ENCODE peak calls at places on chromosomes 13 and 19, in seven cellular contexts. One of them, this sample, is unnamed. For H3K4me1, the result is how much of the 10 kb centered on the place peaks cover.

GRCh38 chr13:75139291-75139690 is 342.7 kb downstream of the TBC1D4 start:
- DNase-seq in aorta: no peak
- DNase-seq in ovary: no peak
- DNase-seq in uterus: no peak
- DNase-seq in NT2/D1: no peak
- DNase-seq in endodermal cell: no peak
- DNase-seq in lung: no peak
- DNase-seq in this sample: no peak

GRCh38 chr19:17348700-17349099 is 11.3 kb downstream of the GTPBP3 start:
- DNase-seq in lung: peak
- DNase-seq in NT2/D1: no peak
- DNase-seq in ovary: peak
- DNase-seq in aorta: peak
- DNase-seq in uterus: peak
- DNase-seq in endodermal cell: peak
- DNase-seq in this sample: peak

GRCh38 chr19:16330811-16331690 is 6.4 kb downstream of the KLF2 start:
- DNase-seq in uterus: no peak
- DNase-seq in ovary: peak
- DNase-seq in aorta: no peak
- DNase-seq in NT2/D1: no peak
- DNase-seq in endodermal cell: no peak
- DNase-seq in lung: no peak
- DNase-seq in this sample: no peak

GRCh38 chr19:3655402-3656072 is 28.9 kb upstream of the CACTIN start:
- DNase-seq in ovary: peak
- DNase-seq in NT2/D1: no peak
- DNase-seq in lung: no peak
- DNase-seq in endodermal cell: no peak
- DNase-seq in aorta: no peak
- DNase-seq in uterus: peak
- DNase-seq in this sample: no peak

GRCh38 chr13:70736622-70737317 is 628.5 kb upstream of the KLHL1 start:
- DNase-seq in endodermal cell: no peak
- DNase-seq in uterus: no peak
- DNase-seq in ovary: no peak
- DNase-seq in lung: no peak
- DNase-seq in aorta: no peak
- DNase-seq in NT2/D1: no peak
- DNase-seq in this sample: no peak

GRCh38 chr19:15354557-15355296 is 22.4 kb upstream of the BRD4 start:
- DNase-seq in ovary: no peak
- DNase-seq in uterus: no peak
- DNase-seq in endodermal cell: no peak
- DNase-seq in aorta: no peak
- DNase-seq in lung: no peak
- DNase-seq in NT2/D1: no peak
- DNase-seq in this sample: no peak

GRCh38 chr13:112733661-112734379 is 44.0 kb downstream of the ATP11A start:
- DNase-seq in ovary: no peak
- DNase-seq in NT2/D1: peak
- DNase-seq in endodermal cell: peak
- DNase-seq in lung: no peak
- DNase-seq in uterus: no peak
- DNase-seq in aorta: no peak
- DNase-seq in this sample: no peak

GRCh38 chr13:53151692-53152421 is 123.2 kb downstream of the OLFM4 start:
- DNase-seq in endodermal cell: peak
- DNase-seq in lung: no peak
- DNase-seq in aorta: no peak
- DNase-seq in ovary: peak
- DNase-seq in uterus: no peak
- DNase-seq in NT2/D1: peak
- DNase-seq in this sample: peak

GRCh38 chr13:108560092-108560491 is 69.3 kb upstream of the MYO16 start:
- DNase-seq in ovary: no peak
- DNase-seq in endodermal cell: no peak
- DNase-seq in uterus: no peak
- DNase-seq in NT2/D1: no peak
- DNase-seq in aorta: no peak
- DNase-seq in lung: no peak
- DNase-seq in this sample: no peak

GRCh38 chr13:45674908-45675307 is 27.2 kb upstream of the CBY2 start:
- DNase-seq in lung: no peak
- DNase-seq in aorta: no peak
- DNase-seq in ovary: no peak
- DNase-seq in endodermal cell: no peak
- DNase-seq in uterus: no peak
- DNase-seq in NT2/D1: peak
- DNase-seq in this sample: no peak

GRCh38 chr13:83716121-83716520 is 166.2 kb downstream of the SLITRK1 start:
- DNase-seq in ovary: no peak
- DNase-seq in NT2/D1: no peak
- DNase-seq in aorta: no peak
- DNase-seq in endodermal cell: no peak
- DNase-seq in lung: no peak
- DNase-seq in uterus: no peak
- DNase-seq in this sample: no peak

GRCh38 chr19:30074741-30075460 is 132.9 kb downstream of the URI1 start:
- DNase-seq in ovary: no peak
- DNase-seq in NT2/D1: no peak
- DNase-seq in aorta: no peak
- DNase-seq in uterus: no peak
- DNase-seq in lung: no peak
- DNase-seq in endodermal cell: peak
- DNase-seq in this sample: peak

GRCh38 chr19:44552324-44552723 is 22.8 kb upstream of the CEACAM20 start:
- DNase-seq in ovary: no peak
- DNase-seq in aorta: no peak
- DNase-seq in lung: peak
- DNase-seq in endodermal cell: peak
- DNase-seq in NT2/D1: peak
- DNase-seq in uterus: no peak
- DNase-seq in this sample: no peak

GRCh38 chr19:51263808-51264207 is 12.9 kb downstream of the SIGLECL1 start:
- DNase-seq in endodermal cell: no peak
- DNase-seq in lung: no peak
- DNase-seq in uterus: no peak
- DNase-seq in ovary: no peak
- DNase-seq in aorta: no peak
- DNase-seq in NT2/D1: no peak
- DNase-seq in this sample: no peak

GRCh38 chr19:31439270-31439573 is 90.0 kb upstream of the TSHZ3 start:
- DNase-seq in aorta: no peak
- DNase-seq in endodermal cell: no peak
- DNase-seq in lung: no peak
- DNase-seq in ovary: no peak
- DNase-seq in NT2/D1: no peak
- DNase-seq in uterus: no peak
- DNase-seq in this sample: no peak

GRCh38 chr13:95833713-95834112 is 156.8 kb downstream of the DNAJC3 start:
- DNase-seq in ovary: no peak
- DNase-seq in aorta: no peak
- DNase-seq in endodermal cell: no peak
- DNase-seq in lung: no peak
- DNase-seq in NT2/D1: no peak
- DNase-seq in uterus: no peak
- DNase-seq in this sample: no peak

GRCh38 chr19:19485161-19485997 is 30.0 kb downstream of the TSSK6 start:
- DNase-seq in aorta: no peak
- DNase-seq in uterus: no peak
- DNase-seq in lung: no peak
- DNase-seq in ovary: no peak
- DNase-seq in endodermal cell: no peak
- DNase-seq in NT2/D1: no peak
- DNase-seq in this sample: no peak

GRCh38 chr19:38039966-38040365 is 133.0 kb downstream of the SIPA1L3 start:
- DNase-seq in endodermal cell: no peak
- DNase-seq in uterus: no peak
- DNase-seq in lung: no peak
- DNase-seq in NT2/D1: no peak
- DNase-seq in aorta: no peak
- DNase-seq in ovary: no peak
- DNase-seq in this sample: no peak

GRCh38 chr13:49996951-49997895 is at the start of gene TRIM13:
- DNase-seq in aorta: peak
- DNase-seq in uterus: peak
- DNase-seq in lung: peak
- DNase-seq in NT2/D1: peak
- DNase-seq in endodermal cell: peak
- DNase-seq in ovary: peak
- DNase-seq in this sample: peak

GRCh38 chr19:10223488-10224213 is 7.5 kb downstream of the S1PR2 start:
- DNase-seq in aorta: no peak
- DNase-seq in NT2/D1: no peak
- DNase-seq in lung: no peak
- DNase-seq in uterus: no peak
- DNase-seq in endodermal cell: no peak
- DNase-seq in ovary: no peak
- DNase-seq in this sample: no peak

GRCh38 chr13:99686944-99687382 is 185.7 kb downstream of the TM9SF2 start:
- DNase-seq in lung: no peak
- DNase-seq in ovary: no peak
- DNase-seq in endodermal cell: peak
- DNase-seq in aorta: no peak
- DNase-seq in uterus: no peak
- DNase-seq in NT2/D1: peak
- DNase-seq in this sample: no peak

GRCh38 chr13:99687728-99688397 is 186.6 kb downstream of the TM9SF2 start:
- DNase-seq in aorta: no peak
- DNase-seq in lung: no peak
- DNase-seq in NT2/D1: peak
- DNase-seq in endodermal cell: peak
- DNase-seq in ovary: no peak
- DNase-seq in uterus: no peak
- DNase-seq in this sample: no peak

GRCh38 chr13:99688776-99689175 is 187.5 kb downstream of the TM9SF2 start:
- DNase-seq in aorta: no peak
- DNase-seq in endodermal cell: no peak
- DNase-seq in uterus: no peak
- DNase-seq in NT2/D1: no peak
- DNase-seq in ovary: no peak
- DNase-seq in lung: no peak
- DNase-seq in this sample: no peak

GRCh38 chr13:99689955-99690354 is 188.7 kb downstream of the TM9SF2 start:
- DNase-seq in uterus: no peak
- DNase-seq in endodermal cell: peak
- DNase-seq in lung: no peak
- DNase-seq in ovary: no peak
- DNase-seq in NT2/D1: no peak
- DNase-seq in aorta: no peak
- DNase-seq in this sample: no peak

GRCh38 chr13:99686157-99686572 is 184.9 kb downstream of the TM9SF2 start:
- DNase-seq in NT2/D1: no peak
- DNase-seq in uterus: no peak
- DNase-seq in lung: no peak
- DNase-seq in endodermal cell: peak
- DNase-seq in aorta: no peak
- DNase-seq in ovary: no peak
- DNase-seq in this sample: peak
- H3K4me1 ChIP-seq in NT2/D1: under half
- H3K4me1 ChIP-seq in uterus: under half
- H3K4me1 ChIP-seq in lung: under half
- H3K4me1 ChIP-seq in endodermal cell: under half
- H3K4me1 ChIP-seq in aorta: under half
- H3K4me1 ChIP-seq in ovary: under half
- H3K4me1 ChIP-seq in this sample: under half

GRCh38 chr19:35755160-35755549 is 1.7 kb downstream of the HSPB6 start:
- DNase-seq in uterus: no peak
- DNase-seq in aorta: no peak
- DNase-seq in NT2/D1: no peak
- DNase-seq in endodermal cell: no peak
- DNase-seq in ovary: no peak
- DNase-seq in lung: no peak
- DNase-seq in this sample: no peak
- H3K4me3 ChIP-seq in uterus: peak
- H3K4me3 ChIP-seq in aorta: no peak
- H3K4me3 ChIP-seq in NT2/D1: no peak
- H3K4me3 ChIP-seq in endodermal cell: no peak
- H3K4me3 ChIP-seq in ovary: peak
- H3K4me3 ChIP-seq in lung: no peak
- H3K4me3 ChIP-seq in this sample: no peak

DNA sequence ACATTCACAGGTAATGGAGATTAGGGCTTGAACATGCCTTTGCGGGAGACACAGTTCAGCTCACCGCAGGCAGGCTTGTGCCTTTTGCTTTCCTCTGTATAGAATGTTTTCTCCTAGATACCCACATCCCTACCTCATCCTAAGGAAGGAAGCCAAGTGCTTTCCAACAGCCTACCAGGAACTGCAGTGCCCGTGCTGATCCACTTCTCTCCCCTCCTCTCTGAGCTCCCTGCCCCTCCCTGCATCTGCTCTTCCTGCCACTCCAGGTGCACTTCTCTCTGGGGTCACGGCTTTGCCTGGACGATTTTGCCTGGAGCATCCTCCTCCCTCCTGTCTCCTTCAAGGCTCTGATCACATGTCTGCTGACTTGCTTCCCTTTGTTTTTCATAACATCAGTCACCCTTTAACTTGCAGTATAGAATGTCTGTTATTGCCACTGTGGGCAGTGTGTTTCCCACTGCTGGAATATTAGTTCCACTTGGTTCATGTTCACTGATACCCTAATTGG is 34.7 kb upstream of the IRS2 start:
- DNase-seq in endodermal cell: no peak
- DNase-seq in lung: no peak
- DNase-seq in ovary: no peak
- DNase-seq in NT2/D1: no peak
- DNase-seq in aorta: no peak
- DNase-seq in uterus: no peak
- DNase-seq in this sample: no peak
- H3K4me1 ChIP-seq in endodermal cell: under half
- H3K4me1 ChIP-seq in lung: under half
- H3K4me1 ChIP-seq in ovary: under half
- H3K4me1 ChIP-seq in NT2/D1: under half
- H3K4me1 ChIP-seq in aorta: under half
- H3K4me1 ChIP-seq in uterus: under half
- H3K4me1 ChIP-seq in this sample: under half

GRCh38 chr13:106299616-106300015 is 235.8 kb downstream of the EFNB2 start:
- DNase-seq in aorta: no peak
- DNase-seq in ovary: no peak
- DNase-seq in endodermal cell: no peak
- DNase-seq in NT2/D1: no peak
- DNase-seq in lung: no peak
- DNase-seq in uterus: no peak
- DNase-seq in this sample: no peak

GRCh38 chr13:106295971-106296370 is 239.5 kb downstream of the EFNB2 start:
- DNase-seq in lung: no peak
- DNase-seq in NT2/D1: no peak
- DNase-seq in aorta: no peak
- DNase-seq in uterus: no peak
- DNase-seq in endodermal cell: no peak
- DNase-seq in ovary: no peak
- DNase-seq in this sample: no peak

GRCh38 chr13:106302011-106302410 is 233.5 kb downstream of the EFNB2 start:
- DNase-seq in ovary: no peak
- DNase-seq in lung: no peak
- DNase-seq in aorta: no peak
- DNase-seq in NT2/D1: peak
- DNase-seq in endodermal cell: no peak
- DNase-seq in uterus: no peak
- DNase-seq in this sample: no peak

GRCh38 chr13:106297283-106297682 is 238.2 kb downstream of the EFNB2 start:
- DNase-seq in aorta: no peak
- DNase-seq in uterus: no peak
- DNase-seq in ovary: no peak
- DNase-seq in lung: no peak
- DNase-seq in NT2/D1: no peak
- DNase-seq in endodermal cell: no peak
- DNase-seq in this sample: no peak

GRCh38 chr13:106296723-106297122 is 238.7 kb downstream of the EFNB2 start:
- DNase-seq in ovary: no peak
- DNase-seq in lung: no peak
- DNase-seq in uterus: no peak
- DNase-seq in NT2/D1: no peak
- DNase-seq in endodermal cell: no peak
- DNase-seq in aorta: no peak
- DNase-seq in this sample: no peak
- H3K4me3 ChIP-seq in ovary: no peak
- H3K4me3 ChIP-seq in lung: no peak
- H3K4me3 ChIP-seq in uterus: no peak
- H3K4me3 ChIP-seq in NT2/D1: no peak
- H3K4me3 ChIP-seq in endodermal cell: no peak
- H3K4me3 ChIP-seq in aorta: no peak
- H3K4me3 ChIP-seq in this sample: no peak

This sample was measured in pancreas.